ENCODE peak calls at places on chromosomes 11 and 22, in nine cellular contexts. M, B, A, Z, K, O, D, N and T are unnamed samples.

GRCh38 chr11:75352417-75353206 is 1.2 kb upstream of the ARRB1 start:
- DNase-seq in B (no peak), N (peak; percentile 49), A (peak; percentile 72), M (no peak), O (peak; percentile 38), Z (no peak), D (no peak), K (peak; percentile 73), T (peak; percentile 69)

GRCh38 chr11:75241906-75242644 is 1.5 kb downstream of the TPBGL start:
- DNase-seq in D (no peak), B (no peak), Z (no peak), K (peak; percentile 60), A (no peak), M (no peak), N (no peak), O (no peak), T (no peak)

GRCh38 chr11:82756765-82757650 is 23.3 kb upstream of the FAM181B start:
- DNase-seq in M (no peak), Z (peak; percentile 18), K (no peak), N (peak; percentile 33), D (no peak), B (no peak), O (no peak), A (no peak), T (no peak)

GRCh38 chr11:69293819-69294505 is at the start of gene MYEOV:
- DNase-seq in O (peak; percentile 93), M (peak; percentile 47), K (no peak), A (peak; percentile 81), B (peak; percentile 58), Z (peak; percentile 76), N (peak; percentile 61), D (peak; percentile 29), T (peak; percentile 61)

GRCh38 chr11:62676698-62677097 is 2.2 kb downstream of the UBXN1 start:
- DNase-seq in M (no peak), Z (no peak), B (no peak), K (no peak), N (no peak), A (no peak), D (no peak), O (peak; percentile 53), T (no peak)

GRCh38 chr11:35151896-35152295 is 12.9 kb downstream of the CD44 start:
- DNase-seq in D (no peak), K (no peak), M (no peak), B (no peak), Z (no peak), O (peak; percentile 88), N (no peak), A (no peak), T (no peak)

GRCh38 chr11:44600739-44601416 is 35.4 kb downstream of the CD82 start:
- DNase-seq in B (peak; percentile 50), M (no peak), A (no peak), D (peak; percentile 50), Z (no peak), O (no peak), N (no peak), K (peak; percentile 85), T (no peak)

GRCh38 chr22:25736378-25737011 is 5.5 kb upstream of the MYO18B start:
- DNase-seq in O (peak; percentile 21), B (no peak), A (no peak), Z (no peak), K (no peak), M (no peak), N (no peak), D (no peak), T (no peak)

GRCh38 chr11:36361901-36362391 is 65.9 kb downstream of the PRR5L start:
- DNase-seq in D (peak; percentile 67), B (peak; percentile 37), O (peak; percentile 80), Z (no peak), M (no peak), A (no peak), K (peak; percentile 76), N (no peak), T (no peak)

GRCh38 chr11:70255717-70256116 is 14.8 kb upstream of the PPFIA1 start:
- DNase-seq in D (no peak), K (no peak), M (no peak), Z (no peak), B (no peak), A (no peak), O (no peak), N (no peak), T (no peak)

GRCh38 chr11:70608568-70609314 is 210.4 kb downstream of the CTTN start:
- DNase-seq in B (no peak), N (no peak), K (no peak), D (peak; percentile 25), O (no peak), Z (no peak), A (no peak), M (no peak), T (no peak)

GRCh38 chr11:45155058-45155551 is 8.7 kb downstream of the PRDM11 start:
- DNase-seq in D (peak; percentile 54), Z (no peak), K (peak; percentile 84), N (no peak), A (no peak), B (peak; percentile 74), O (no peak), M (no peak), T (no peak)

GRCh38 chr11:61507962-61508824 is at the start of gene LRRC10B:
- DNase-seq in D (no peak), A (peak; percentile 85), O (peak; percentile 96), B (no peak), M (no peak), K (no peak), N (no peak), Z (peak; percentile 74), T (no peak)

GRCh38 chr11:83054904-83055380 is 16.8 kb downstream of the RAB30 start:
- DNase-seq in N (no peak), K (no peak), D (no peak), O (no peak), B (no peak), Z (peak; percentile 96), M (no peak), A (no peak), T (no peak)

GRCh38 chr11:68828957-68829356 is 12.8 kb downstream of the CPT1A start:
- DNase-seq in K (no peak), D (no peak), M (no peak), O (no peak), N (no peak), Z (no peak), B (no peak), A (no peak), T (no peak)

GRCh38 chr11:83611616-83612015 is 325.4 kb upstream of the CCDC90B start:
- DNase-seq in A (no peak), K (no peak), Z (no peak), N (peak; percentile 8), D (no peak), O (no peak), M (no peak), B (no peak), T (no peak)

GRCh38 chr11:37503411-37504065 is 905.5 kb upstream of the RAG2 start:
- DNase-seq in A (no peak), N (no peak), K (no peak), Z (no peak), D (no peak), O (no peak), M (no peak), B (no peak), T (no peak)

GRCh38 chr11:57116654-57117053 is 65.1 kb upstream of the LRRC55 start:
- DNase-seq in N (no peak), K (no peak), O (peak; percentile 77), B (no peak), A (peak; percentile 38), D (peak; percentile 68), Z (peak; percentile 37), M (peak; percentile 57), T (no peak)

GRCh38 chr11:82858556-82859091 is 41.6 kb downstream of the PRCP start:
- DNase-seq in M (peak; percentile 89), N (no peak), D (peak; percentile 67), Z (no peak), A (no peak), O (no peak), K (no peak), B (no peak), T (no peak)

DNA sequence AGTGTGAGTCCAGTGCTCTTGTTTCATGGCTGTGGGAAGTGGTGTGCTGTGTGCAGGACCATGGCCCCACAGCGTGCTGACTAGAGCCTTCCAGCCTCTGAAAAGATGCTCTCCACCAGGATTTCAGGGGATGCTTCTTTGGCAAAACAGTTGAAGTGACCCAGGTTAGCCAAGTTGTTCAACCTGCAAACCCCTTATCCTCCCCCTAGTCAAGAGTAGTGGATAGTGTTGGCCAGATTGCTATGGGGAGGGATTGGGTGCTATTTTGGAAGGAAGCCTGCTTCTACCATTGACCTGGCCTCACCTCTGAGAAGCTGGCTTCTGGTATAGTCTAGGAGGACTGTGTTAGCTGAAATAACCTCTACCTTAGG is 1.7 kb downstream of the MICAL2 start:
- DNase-seq in A (no peak), B (no peak), D (no peak), M (no peak), O (no peak), Z (no peak), K (no peak), N (no peak), T (no peak)
- H3K4me1 ChIP-seq in A (peaks cover 12% of the 10 kb centered on the region), B (peaks cover 18% of the 10 kb centered on the region), D (peaks cover 28% of the 10 kb centered on the region), M (peaks cover 40% of the 10 kb centered on the region), O (peaks cover 3% of the 10 kb centered on the region), Z (peaks cover 9% of the 10 kb centered on the region), K (peaks cover 39% of the 10 kb centered on the region), N (no peaks in the 10 kb centered on the region), T (peaks cover 7% of the 10 kb centered on the region)

DNA sequence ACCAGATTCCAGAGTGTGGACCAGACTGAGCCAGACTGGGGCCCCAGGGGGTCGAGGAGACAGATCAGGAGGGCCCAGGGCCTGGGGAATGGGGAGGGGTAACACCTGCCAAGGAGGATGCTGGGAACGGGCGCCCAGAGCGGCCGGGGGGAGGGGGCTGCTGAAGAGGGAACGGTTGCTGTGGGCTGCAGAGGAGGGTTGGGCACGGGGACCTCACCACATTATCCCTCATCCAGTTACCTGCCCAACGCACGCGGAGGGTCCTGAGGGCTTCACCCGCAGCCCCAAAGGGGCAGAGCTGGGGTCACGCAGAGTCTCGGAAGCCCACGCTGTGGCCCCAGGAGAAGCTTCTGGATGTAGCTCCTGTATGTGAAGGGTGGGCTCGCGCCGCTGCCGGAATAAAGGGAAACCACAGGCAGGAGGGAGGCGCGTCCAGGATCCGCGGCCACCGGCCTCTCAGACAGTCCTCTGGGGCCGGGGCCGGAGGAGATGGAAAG is 927 bp upstream of the SELENOO start:
- DNase-seq in B (no peak), K (no peak), A (no peak), D (no peak), Z (no peak), M (no peak), O (peak; percentile 87), N (peak; percentile 56), T (no peak)
- H3K4me1 ChIP-seq in B (peaks cover 2% of the 10 kb centered on the region), K (peaks cover 16% of the 10 kb centered on the region), A (peaks cover 16% of the 10 kb centered on the region), D (peaks cover 10% of the 10 kb centered on the region), Z (peaks cover 3% of the 10 kb centered on the region), M (peaks cover 18% of the 10 kb centered on the region), O (peaks cover 6% of the 10 kb centered on the region), N (no peaks in the 10 kb centered on the region), T (peaks cover 15% of the 10 kb centered on the region)

GRCh38 chr22:17783773-17784480 is 9.7 kb upstream of the BID start:
- DNase-seq in D (no peak), A (no peak), N (no peak), K (no peak), Z (no peak), B (peak; percentile 3), M (no peak), O (no peak), T (no peak)
- H3K4me1 ChIP-seq in D (peaks cover 10% of the 10 kb centered on the region), A (peaks cover 27% of the 10 kb centered on the region), N (no peaks in the 10 kb centered on the region), K (peaks cover 12% of the 10 kb centered on the region), Z (no peaks in the 10 kb centered on the region), B (peaks cover 7% of the 10 kb centered on the region), M (peaks cover 9% of the 10 kb centered on the region), O (peaks cover 5% of the 10 kb centered on the region), T (peaks cover 3% of the 10 kb centered on the region)

GRCh38 chr11:118820412-118821357 is 29.7 kb upstream of the DDX6 start:
- DNase-seq in D (no peak), N (peak; percentile 93), K (peak; percentile 98), A (peak; percentile 94), B (peak; percentile 75), Z (peak; percentile 81), M (no peak), O (peak; percentile 52), T (peak; percentile 77)
- H3K4me1 ChIP-seq in D (peaks cover 9% of the 10 kb centered on the region), N (no peaks in the 10 kb centered on the region), K (peaks cover 7% of the 10 kb centered on the region), A (peaks cover 7% of the 10 kb centered on the region), B (no peaks in the 10 kb centered on the region), Z (no peaks in the 10 kb centered on the region), M (no peaks in the 10 kb centered on the region), O (no peaks in the 10 kb centered on the region), T (no peaks in the 10 kb centered on the region)